ENCODE peak calls at places on chromosomes 3 and 15, in four cellular contexts. One of them, this sample, is unnamed.

GRCh38 chr3:159766563-159767185 is 222.0 kb upstream of the IL12A start:
- DNase-seq in upper lobe of right lung: no peak
- DNase-seq in Peyer's patch: no peak
- DNase-seq in esophagus squamous epithelium: no peak
- DNase-seq in this sample: no peak

GRCh38 chr3:9064251-9064650 is 101.0 kb upstream of the RAD18 start:
- DNase-seq in upper lobe of right lung: no peak
- DNase-seq in Peyer's patch: no peak
- DNase-seq in esophagus squamous epithelium: no peak
- DNase-seq in this sample: no peak

GRCh38 chr3:50648297-50648696 is 26.4 kb upstream of the DOCK3 start:
- DNase-seq in upper lobe of right lung: no peak
- DNase-seq in Peyer's patch: no peak
- DNase-seq in esophagus squamous epithelium: no peak
- DNase-seq in this sample: no peak

GRCh38 chr15:101684877-101685276 is 32.7 kb upstream of the TM2D3 start:
- DNase-seq in upper lobe of right lung: no peak
- DNase-seq in Peyer's patch: no peak
- DNase-seq in esophagus squamous epithelium: no peak
- DNase-seq in this sample: no peak

GRCh38 chr15:74235962-74236361 is at the start of gene CCDC33:
- DNase-seq in upper lobe of right lung: peak; percentile 78
- DNase-seq in Peyer's patch: peak; percentile 77
- DNase-seq in esophagus squamous epithelium: no peak
- DNase-seq in this sample: no peak

GRCh38 chr3:188788621-188789081 is 383.1 kb upstream of the TPRG1 start:
- DNase-seq in upper lobe of right lung: no peak
- DNase-seq in Peyer's patch: no peak
- DNase-seq in esophagus squamous epithelium: no peak
- DNase-seq in this sample: peak; percentile 69

GRCh38 chr3:123152656-123153055 is 49.1 kb upstream of the SEC22A start:
- DNase-seq in upper lobe of right lung: no peak
- DNase-seq in Peyer's patch: peak; percentile 34
- DNase-seq in esophagus squamous epithelium: no peak
- DNase-seq in this sample: no peak

GRCh38 chr15:101207867-101208288 is 44.0 kb downstream of the CHSY1 start:
- DNase-seq in upper lobe of right lung: no peak
- DNase-seq in Peyer's patch: peak; percentile 61
- DNase-seq in esophagus squamous epithelium: no peak
- DNase-seq in this sample: no peak

GRCh38 chr3:196388946-196389345 is 43.3 kb downstream of the UBXN7 start:
- DNase-seq in upper lobe of right lung: no peak
- DNase-seq in Peyer's patch: no peak
- DNase-seq in esophagus squamous epithelium: no peak
- DNase-seq in this sample: no peak

GRCh38 chr3:163916596-163917560 is 1161.4 kb downstream of the SI start:
- DNase-seq in upper lobe of right lung: no peak
- DNase-seq in Peyer's patch: no peak
- DNase-seq in esophagus squamous epithelium: no peak
- DNase-seq in this sample: no peak

GRCh38 chr3:5194801-5195509 is 7.4 kb downstream of the EDEM1 start:
- DNase-seq in upper lobe of right lung: no peak
- DNase-seq in Peyer's patch: peak; percentile 65
- DNase-seq in esophagus squamous epithelium: no peak
- DNase-seq in this sample: no peak

GRCh38 chr3:13349823-13350222 is 70.3 kb downstream of the NUP210 start:
- DNase-seq in upper lobe of right lung: no peak
- DNase-seq in Peyer's patch: no peak
- DNase-seq in esophagus squamous epithelium: no peak
- DNase-seq in this sample: no peak

DNA sequence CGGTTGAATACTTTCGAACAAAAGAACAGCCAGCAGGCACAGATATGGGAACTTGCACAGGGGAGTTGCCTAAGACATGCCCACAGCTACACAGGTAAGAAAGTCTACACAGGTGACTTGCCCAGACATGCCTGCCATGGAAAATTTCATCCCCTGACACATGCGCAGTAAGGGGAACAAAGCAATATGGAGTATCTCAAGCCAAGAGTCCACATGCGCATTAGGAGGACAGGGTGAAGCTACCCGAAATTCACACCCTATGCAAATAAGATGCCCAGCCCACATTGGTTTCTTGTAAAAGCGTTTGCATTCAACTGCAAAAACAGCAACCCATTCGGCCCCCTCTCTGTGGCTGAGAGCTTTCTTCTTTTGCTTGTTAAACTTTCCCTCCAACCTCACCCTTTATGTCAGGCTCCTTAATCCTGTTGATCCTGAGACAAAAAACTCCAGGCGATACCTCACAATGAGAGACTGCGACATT is 49.2 kb upstream of the TRPM1 start:
- DNase-seq in upper lobe of right lung: no peak
- DNase-seq in Peyer's patch: no peak
- DNase-seq in esophagus squamous epithelium: no peak
- DNase-seq in this sample: no peak
- H3K27ac ChIP-seq in upper lobe of right lung: no peak overlapping the region
- H3K27ac ChIP-seq in Peyer's patch: no peak overlapping the region
- H3K27ac ChIP-seq in esophagus squamous epithelium: peak overlapping the region; percentile 78
- H3K27ac ChIP-seq in this sample: no peak overlapping the region

GRCh38 chr3:76463501-76463900 is 576.4 kb upstream of the ROBO2 start:
- DNase-seq in upper lobe of right lung: no peak
- DNase-seq in Peyer's patch: no peak
- DNase-seq in esophagus squamous epithelium: no peak
- DNase-seq in this sample: no peak
- H3K27ac ChIP-seq in upper lobe of right lung: no peak overlapping the region
- H3K27ac ChIP-seq in Peyer's patch: no peak overlapping the region
- H3K27ac ChIP-seq in esophagus squamous epithelium: no peak overlapping the region
- H3K27ac ChIP-seq in this sample: no peak overlapping the region

DNA sequence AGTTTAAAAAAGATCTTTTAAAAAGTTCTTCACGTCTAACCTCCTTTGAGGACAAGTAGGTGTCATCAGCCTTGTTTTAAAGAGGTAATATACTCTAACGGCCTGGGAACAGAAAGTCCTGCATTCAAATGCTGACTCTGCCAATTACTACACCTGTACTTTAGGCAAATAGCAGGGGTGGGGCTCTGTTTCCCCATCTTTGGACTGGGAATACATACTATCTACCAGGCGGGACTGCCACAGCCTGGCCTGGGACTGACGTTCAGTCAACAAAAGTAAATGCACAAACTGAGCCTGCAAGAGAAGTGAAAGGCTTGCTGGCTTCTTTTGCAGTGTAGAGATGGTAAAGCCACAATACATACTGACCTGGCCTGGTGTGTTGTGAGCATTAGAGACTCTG is 107.6 kb upstream of the SPATA12 start:
- DNase-seq in upper lobe of right lung: no peak
- DNase-seq in Peyer's patch: no peak
- DNase-seq in esophagus squamous epithelium: no peak
- DNase-seq in this sample: no peak
- H3K27ac ChIP-seq in upper lobe of right lung: no peak overlapping the region
- H3K27ac ChIP-seq in Peyer's patch: no peak overlapping the region
- H3K27ac ChIP-seq in esophagus squamous epithelium: no peak overlapping the region
- H3K27ac ChIP-seq in this sample: no peak overlapping the region

GRCh38 chr3:113255854-113256615 is 44.7 kb downstream of the BOC start:
- DNase-seq in upper lobe of right lung: no peak
- DNase-seq in Peyer's patch: no peak
- DNase-seq in esophagus squamous epithelium: no peak
- DNase-seq in this sample: no peak
- H3K27ac ChIP-seq in upper lobe of right lung: no peak overlapping the region
- H3K27ac ChIP-seq in Peyer's patch: no peak overlapping the region
- H3K27ac ChIP-seq in esophagus squamous epithelium: peak overlapping the region; percentile 73
- H3K27ac ChIP-seq in this sample: no peak overlapping the region

GRCh38 chr15:58240191-58240932 is 102.2 kb downstream of the AQP9 start:
- DNase-seq in upper lobe of right lung: no peak
- DNase-seq in Peyer's patch: no peak
- DNase-seq in esophagus squamous epithelium: no peak
- DNase-seq in this sample: no peak

GRCh38 chr15:58243083-58243482 is 104.9 kb downstream of the AQP9 start:
- DNase-seq in upper lobe of right lung: no peak
- DNase-seq in Peyer's patch: no peak
- DNase-seq in esophagus squamous epithelium: no peak
- DNase-seq in this sample: no peak

GRCh38 chr15:58244546-58244945 is 106.4 kb downstream of the AQP9 start:
- DNase-seq in upper lobe of right lung: no peak
- DNase-seq in Peyer's patch: no peak
- DNase-seq in esophagus squamous epithelium: no peak
- DNase-seq in this sample: no peak

GRCh38 chr15:58246041-58246440 is 107.9 kb downstream of the AQP9 start:
- DNase-seq in upper lobe of right lung: no peak
- DNase-seq in Peyer's patch: no peak
- DNase-seq in esophagus squamous epithelium: no peak
- DNase-seq in this sample: no peak

GRCh38 chr15:58241872-58242271 is 103.7 kb downstream of the AQP9 start:
- DNase-seq in upper lobe of right lung: no peak
- DNase-seq in Peyer's patch: no peak
- DNase-seq in esophagus squamous epithelium: no peak
- DNase-seq in this sample: no peak
- H3K27ac ChIP-seq in upper lobe of right lung: no peak overlapping the region
- H3K27ac ChIP-seq in Peyer's patch: no peak overlapping the region
- H3K27ac ChIP-seq in esophagus squamous epithelium: no peak overlapping the region
- H3K27ac ChIP-seq in this sample: no peak overlapping the region

DNA sequence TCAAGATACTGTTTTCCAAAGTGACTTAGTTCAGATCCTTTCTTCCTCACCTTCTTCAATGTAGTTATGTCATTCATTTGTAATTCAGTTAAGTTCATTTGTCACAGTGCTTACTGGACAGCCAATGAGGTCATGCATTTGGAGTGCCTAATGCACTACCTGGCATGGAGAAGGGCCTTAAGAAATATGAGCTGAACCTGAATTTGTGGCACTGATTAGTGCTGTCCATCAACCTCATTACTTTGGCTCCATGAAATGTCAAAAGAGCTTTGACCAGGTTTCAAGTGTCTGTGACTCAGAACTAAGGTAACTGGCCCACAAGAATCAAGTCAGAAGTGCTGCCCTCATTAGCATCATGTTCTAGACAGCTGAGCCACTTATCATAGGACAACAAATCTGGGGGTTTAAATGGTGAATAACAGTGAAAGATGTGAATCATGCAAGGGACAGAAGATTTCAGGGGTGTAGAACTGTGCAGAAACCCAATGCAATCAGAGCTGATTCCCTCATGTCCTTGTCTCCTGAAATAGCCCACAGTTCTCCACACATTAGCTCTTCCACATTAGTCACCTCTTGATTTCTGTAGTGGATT is 38.5 kb downstream of the CHST2 start:
- DNase-seq in upper lobe of right lung: no peak
- DNase-seq in Peyer's patch: no peak
- DNase-seq in esophagus squamous epithelium: no peak
- DNase-seq in this sample: no peak
- H3K27ac ChIP-seq in upper lobe of right lung: no peak overlapping the region
- H3K27ac ChIP-seq in Peyer's patch: no peak overlapping the region
- H3K27ac ChIP-seq in esophagus squamous epithelium: no peak overlapping the region
- H3K27ac ChIP-seq in this sample: no peak overlapping the region